ENCODE peak calls at places on chromosomes 6 and 20, in four cellular contexts. D is K562, U is HCT116, F is H1. E is an unnamed sample.

GRCh38 chr6:128209771-128210170 is 308.9 kb upstream of the THEMIS start:
- DNase-seq in D (no peak), U (no peak), F (no peak), E (no peak)

GRCh38 chr6:89955364-89955763 is 61.1 kb downstream of the GJA10 start:
- DNase-seq in D (no peak), U (no peak), F (no peak), E (no peak)

GRCh38 chr6:167267896-167268528 is 23.1 kb upstream of the UNC93A start:
- DNase-seq in D (no peak), U (no peak), F (no peak), E (no peak)

GRCh38 chr6:159969204-159969912 is 476 bp downstream of the IGF2R start:
- DNase-seq in D (no peak), U (no peak), F (no peak), E (peak; percentile 9)

GRCh38 chr6:139977887-139978332 is 603.5 kb upstream of the CITED2 start:
- DNase-seq in D (no peak), U (no peak), F (no peak), E (no peak)

GRCh38 chr6:56370127-56370540 is 122.8 kb upstream of the COL21A1 start:
- DNase-seq in D (peak; percentile 13), U (peak; percentile 76), F (no peak), E (peak; percentile 49)

GRCh38 chr6:98067375-98067774 is 767.0 kb upstream of the POU3F2 start:
- DNase-seq in D (no peak), U (no peak), F (no peak), E (no peak)

GRCh38 chr6:127897437-127897836 is 3.4 kb downstream of the THEMIS start:
- DNase-seq in D (no peak), U (no peak), F (no peak), E (no peak)

GRCh38 chr20:2762578-2763131 is 37.8 kb downstream of the CPXM1 start:
- DNase-seq in D (no peak), U (no peak), F (no peak), E (no peak)

GRCh38 chr6:15512126-15512525 is 150.7 kb downstream of the DTNBP1 start:
- DNase-seq in D (peak; percentile 57), U (no peak), F (no peak), E (no peak)

GRCh38 chr20:43590036-43590391 is 723 bp upstream of the IFT52 start:
- DNase-seq in D (no peak), U (no peak), F (no peak), E (no peak)

GRCh38 chr20:9117548-9117947 is 48.7 kb downstream of the PLCB4 start:
- DNase-seq in D (no peak), U (no peak), F (no peak), E (no peak)

GRCh38 chr20:9110365-9110764 is 41.5 kb downstream of the PLCB4 start:
- DNase-seq in D (no peak), U (no peak), F (no peak), E (no peak)

GRCh38 chr20:9110916-9111432 is 42.1 kb downstream of the PLCB4 start:
- DNase-seq in D (no peak), U (no peak), F (no peak), E (no peak)

GRCh38 chr20:9114709-9115108 is 45.8 kb downstream of the PLCB4 start:
- DNase-seq in D (no peak), U (no peak), F (no peak), E (no peak)

GRCh38 chr20:9112541-9113515 is 43.9 kb downstream of the PLCB4 start:
- DNase-seq in D (no peak), U (no peak), F (no peak), E (no peak)
- TF ChIP-seq JUND in D (no peak), U (no peak), F (no peak), E (no peak)

GRCh38 chr6:5684320-5684719 is 322.4 kb downstream of the NRN1 start:
- DNase-seq in D (no peak), U (no peak), F (no peak), E (no peak)
- TF ChIP-seq JUND in D (no peak), U (no peak), F (no peak), E (no peak)

GRCh38 chr20:61252601-61253263 is 671 bp downstream of the CDH4 start:
- DNase-seq in D (no peak), U (no peak), F (no peak), E (no peak)

GRCh38 chr20:61253640-61254511 is 1.8 kb downstream of the CDH4 start:
- DNase-seq in D (no peak), U (no peak), F (no peak), E (no peak)

GRCh38 chr20:61254881-61255589 is 3.0 kb downstream of the CDH4 start:
- DNase-seq in D (no peak), U (no peak), F (no peak), E (no peak)

GRCh38 chr20:61251529-61252393 is at the start of gene CDH4:
- DNase-seq in D (no peak), U (no peak), F (no peak), E (no peak)

DNA sequence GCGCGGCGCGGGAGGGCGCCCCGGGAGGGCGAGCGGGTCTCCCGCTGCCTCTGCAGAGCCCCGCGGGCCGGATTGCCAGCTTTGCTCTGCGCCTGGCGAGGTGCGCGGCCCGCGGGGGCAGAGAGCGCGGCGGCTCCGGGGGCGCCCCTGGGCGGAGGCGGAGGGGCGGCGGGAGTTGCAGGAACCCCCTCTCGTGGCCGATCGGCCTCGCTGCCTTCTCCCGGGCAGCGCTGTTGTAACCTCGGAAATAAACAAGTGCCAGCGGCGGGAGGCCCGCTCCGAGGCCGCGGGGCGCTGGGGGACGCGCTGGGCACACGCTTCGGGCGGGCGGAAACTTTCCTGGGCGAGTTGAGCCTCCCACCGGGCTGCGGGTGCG is 1.2 kb downstream of the CDH4 start:
- DNase-seq in D (no peak), U (no peak), F (no peak), E (no peak)
- TF ChIP-seq JUND in D (no peak), U (no peak), F (no peak), E (no peak)

GRCh38 chr6:36155662-36156061 is 25.3 kb downstream of the MAPK13 start:
- DNase-seq in D (no peak), U (no peak), F (no peak), E (no peak)

GRCh38 chr6:36154286-36154685 is 24.0 kb downstream of the MAPK13 start:
- DNase-seq in D (no peak), U (no peak), F (no peak), E (no peak)

GRCh38 chr6:36160147-36160760 is 29.9 kb downstream of the MAPK13 start:
- DNase-seq in D (no peak), U (no peak), F (no peak), E (no peak)
- TF ChIP-seq JUND in D (no peak), U (no peak), F (no peak), E (no peak)

DNA sequence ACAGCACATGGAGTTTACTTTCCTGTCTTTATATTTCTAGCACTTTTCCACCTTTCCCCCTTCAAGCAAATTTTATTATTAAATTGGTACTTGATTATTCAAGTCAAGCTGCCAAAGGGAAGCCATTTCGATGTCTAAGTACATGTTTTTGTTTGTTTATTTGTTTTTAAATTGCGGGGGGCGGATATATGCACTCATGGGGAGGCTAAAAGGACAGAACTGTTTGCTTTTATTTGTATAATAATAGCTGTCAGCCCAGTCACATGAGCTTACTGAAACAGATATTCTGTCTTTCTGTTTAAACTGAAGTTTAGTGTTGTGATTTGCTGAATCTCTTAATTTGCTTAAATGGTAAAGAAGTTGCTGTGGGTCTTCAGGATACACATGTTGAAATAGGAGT is 49.6 kb upstream of the PLCG1 start:
- DNase-seq in D (no peak), U (no peak), F (no peak), E (no peak)
- TF ChIP-seq JUND in D (no peak), U (no peak), F (no peak), E (no peak)